ENCODE peak calls at places on chromosomes 12 and 14, in ten cellular contexts. I is neural crest cell; Z is IMR-90; D is adrenal gland; Q is hypothalamus; E is Karpas-422; F is stimulated activated CD4-positive, alpha-beta T cell treated with anti-CD3 and anti-CD28 coated beads, Interleukin-1b, Interleukin-23, amount 100 ng/mL, for 48 hours; Y is AG10803; N is CD4-positive, alpha-beta T cell; V is HepG2. T is an unnamed sample.

GRCh38 chr12:79624378-79624777 is 66.4 kb downstream of the PAWR start:
- DNase-seq in V (no peak), F (no peak), Z (peak; percentile 81), Y (peak; percentile 37), Q (no peak), I (no peak), D (no peak), N (no peak), E (no peak), T (no peak)

GRCh38 chr14:37330910-37331309 is 133.2 kb downstream of the MIPOL1 start:
- DNase-seq in D (no peak), F (no peak), E (no peak), V (no peak), I (no peak), N (no peak), Q (no peak), Y (no peak), Z (no peak), T (no peak)

GRCh38 chr14:78254911-78255431 is 84.8 kb downstream of the NRXN3 start:
- DNase-seq in Z (no peak), V (no peak), N (no peak), E (no peak), F (peak; percentile 35), D (no peak), Y (peak; percentile 23), Q (no peak), I (no peak), T (peak; percentile 80)

GRCh38 chr12:41923351-41923750 is 221.3 kb downstream of the GXYLT1 start:
- DNase-seq in F (no peak), I (no peak), N (no peak), Y (no peak), E (no peak), V (no peak), Q (no peak), D (no peak), Z (no peak), T (no peak)

GRCh38 chr14:23883684-23884540 is 69.7 kb upstream of the DHRS4 start:
- DNase-seq in Q (no peak), Z (no peak), I (no peak), V (peak; percentile 100), E (no peak), F (no peak), Y (no peak), D (no peak), N (no peak), T (no peak)

GRCh38 chr14:36279306-36280244 is 40.9 kb downstream of the MBIP start:
- DNase-seq in Q (no peak), N (no peak), D (no peak), F (no peak), E (no peak), V (no peak), Z (no peak), I (no peak), Y (no peak), T (no peak)

GRCh38 chr12:50058743-50059312 is 1.4 kb downstream of the ASIC1 start:
- DNase-seq in F (no peak), Q (peak; percentile 28), D (no peak), I (no peak), N (no peak), Y (no peak), V (no peak), Z (no peak), E (no peak), T (no peak)

GRCh38 chr14:99812096-99812750 is 19.0 kb downstream of the EML1 start:
- DNase-seq in F (no peak), I (no peak), Q (no peak), V (no peak), Y (no peak), E (no peak), D (no peak), N (no peak), Z (no peak), T (no peak)

GRCh38 chr12:110073049-110073831 is 24.9 kb upstream of the C12orf76 start:
- DNase-seq in Q (peak; percentile 95), Z (no peak), D (no peak), F (peak; percentile 34), I (no peak), Y (peak; percentile 14), E (peak; percentile 46), V (no peak), N (peak; percentile 38), T (peak; percentile 30)

GRCh38 chr12:109463776-109464175 is 13.3 kb downstream of the KCTD10 start:
- DNase-seq in V (no peak), F (no peak), D (no peak), Z (no peak), Y (peak; percentile 43), E (no peak), I (no peak), N (no peak), Q (no peak), T (peak; percentile 26)

GRCh38 chr14:26621807-26622560 is 24.2 kb upstream of the NOVA1 start:
- DNase-seq in Z (no peak), F (no peak), I (no peak), N (no peak), V (no peak), Q (no peak), D (no peak), Y (peak; percentile 26), E (no peak), T (peak; percentile 77)

GRCh38 chr14:91177073-91177796 is 63.4 kb downstream of the DGLUCY start:
- DNase-seq in D (peak; percentile 39), E (peak; percentile 92), Y (peak; percentile 72), I (peak; percentile 50), Z (peak; percentile 70), F (peak; percentile 63), Q (peak; percentile 25), V (peak; percentile 48), N (peak; percentile 63), T (peak; percentile 72)

GRCh38 chr14:53954551-53955233 is 1.9 kb downstream of the BMP4 start:
- DNase-seq in V (no peak), F (no peak), Z (peak; percentile 36), D (peak; percentile 30), N (no peak), I (no peak), Q (no peak), E (no peak), Y (peak; percentile 13), T (peak; percentile 17)

GRCh38 chr12:121282072-121282742 is 14.3 kb downstream of the CAMKK2 start:
- DNase-seq in Q (no peak), N (no peak), V (no peak), I (no peak), E (no peak), Y (no peak), Z (no peak), F (no peak), D (no peak), T (no peak)

GRCh38 chr12:111404362-111405148 is 1.2 kb upstream of the SH2B3 start:
- DNase-seq in N (no peak), Y (no peak), V (peak; percentile 33), Q (no peak), E (peak; percentile 77), I (no peak), F (peak; percentile 82), D (peak; percentile 51), Z (no peak), T (no peak)

GRCh38 chr14:75549169-75549568 is 26.9 kb downstream of the BATF start:
- DNase-seq in Q (no peak), Y (no peak), D (no peak), I (no peak), F (peak; percentile 31), Z (no peak), N (no peak), E (no peak), V (no peak), T (no peak)

GRCh38 chr12:54017845-54018607 is 9.2 kb downstream of the HOXC8 start:
- DNase-seq in N (peak; percentile 69), I (peak; percentile 55), Y (peak; percentile 97), Z (peak; percentile 33), E (peak; percentile 98), Q (peak; percentile 14), D (peak; percentile 89), F (peak; percentile 63), V (no peak), T (peak; percentile 95)

GRCh38 chr12:99769581-99769980 is 122.0 kb downstream of the GARIN6 start:
- DNase-seq in N (no peak), F (no peak), I (no peak), D (no peak), E (no peak), Z (no peak), V (no peak), Q (no peak), Y (no peak), T (no peak)

GRCh38 chr14:77031680-77032482 is 3.4 kb upstream of the IRF2BPL start:
- DNase-seq in E (no peak), Q (no peak), F (no peak), Y (peak; percentile 83), Z (peak; percentile 93), I (no peak), N (no peak), V (no peak), D (no peak), T (peak; percentile 80)

GRCh38 chr12:93847517-93848452 is 170.6 kb downstream of the CRADD start:
- DNase-seq in V (no peak), Y (peak; percentile 50), F (no peak), I (no peak), Z (no peak), N (no peak), Q (no peak), E (peak; percentile 80), D (no peak), T (peak; percentile 60)

GRCh38 chr12:22034709-22035506 is 11.1 kb upstream of the CMAS start:
- DNase-seq in Z (peak; percentile 30), N (no peak), D (no peak), F (no peak), V (no peak), I (no peak), E (no peak), Y (peak; percentile 8), Q (no peak), T (no peak)

GRCh38 chr14:31682768-31683167 is 121.6 kb downstream of the NUBPL start:
- DNase-seq in Y (no peak), Q (no peak), Z (no peak), V (no peak), E (no peak), F (no peak), I (no peak), D (no peak), N (no peak), T (no peak)

GRCh38 chr14:104139460-104140212 is 1.2 kb downstream of the KIF26A start:
- DNase-seq in F (no peak), D (peak; percentile 16), Z (no peak), N (no peak), Q (no peak), E (no peak), V (no peak), Y (no peak), I (no peak), T (no peak)

GRCh38 chr12:68042212-68042699 is 53.0 kb downstream of the IFNG-AS1 start:
- DNase-seq in Y (peak; percentile 4), E (peak; percentile 44), F (no peak), Q (no peak), Z (peak; percentile 3), V (peak; percentile 3), D (no peak), I (no peak), N (no peak), T (peak; percentile 5)

GRCh38 chr12:69653703-69654102 is 43.0 kb upstream of the LRRC10 start:
- DNase-seq in Q (no peak), V (no peak), Y (peak; percentile 43), D (no peak), E (peak; percentile 68), N (no peak), Z (peak; percentile 43), I (no peak), F (no peak), T (peak; percentile 71)

GRCh38 chr14:88424573-88424972 is 39.1 kb downstream of the SPATA7 start:
- DNase-seq in V (no peak), E (no peak), Y (peak; percentile 58), Z (peak; percentile 52), F (no peak), I (no peak), N (no peak), Q (no peak), D (no peak), T (peak; percentile 60)

GRCh38 chr14:72515779-72516770 is 377.8 kb downstream of the DPF3 start:
- DNase-seq in Q (no peak), Z (peak; percentile 69), N (no peak), I (no peak), V (no peak), D (no peak), Y (peak; percentile 44), E (no peak), F (no peak), T (peak; percentile 19)

GRCh38 chr12:113310489-113310888 is 24.4 kb downstream of the SLC8B1 start:
- DNase-seq in I (no peak), N (no peak), Q (no peak), Z (no peak), F (no peak), Y (no peak), V (peak; percentile 15), D (no peak), E (peak; percentile 54), T (peak; percentile 28)

T was measured in fibroblast of mammary gland.